ENCODE peak calls at places on chromosome 20, in eight cellular contexts. V is CD8-positive, alpha-beta T cell; F is psoas muscle; J is uterus; B is fibroblast of lung; U is upper lobe of left lung; A is body of pancreas; W is Panc1. X is an unnamed sample.

GRCh38 chr20:17624551-17625245 is 54.8 kb downstream of the DSTN start:
- DNase-seq in V (no peak), F (peak), J (peak), B (no peak), U (peak), A (peak), W (no peak), X (peak)

GRCh38 chr20:9286501-9286900 is 217.6 kb downstream of the PLCB4 start:
- DNase-seq in V (no peak), F (no peak), J (no peak), B (peak), U (no peak), A (no peak), W (no peak), X (no peak)

GRCh38 chr20:39574061-39574460 is 611.9 kb downstream of the DHX35 start:
- DNase-seq in V (no peak), F (no peak), J (no peak), B (no peak), U (no peak), A (peak), W (no peak), X (no peak)

GRCh38 chr20:60138263-60139127 is 180.3 kb downstream of the CDH26 start:
- DNase-seq in V (peak), F (peak), J (peak), B (peak), U (peak), A (peak), W (no peak), X (no peak)

GRCh38 chr20:43205699-43206098 is 16.0 kb upstream of the PTPRT start:
- DNase-seq in V (no peak), F (no peak), J (no peak), B (no peak), U (no peak), A (no peak), W (no peak), X (no peak)

GRCh38 chr20:47981242-47981641 is 196.0 kb upstream of the SULF2 start:
- DNase-seq in V (no peak), F (no peak), J (no peak), B (no peak), U (no peak), A (no peak), W (no peak), X (no peak)

GRCh38 chr20:25587536-25587935 is 2.2 kb upstream of the NINL start:
- DNase-seq in V (no peak), F (no peak), J (no peak), B (no peak), U (no peak), A (no peak), W (no peak), X (no peak)

GRCh38 chr20:63095718-63096654 is 89.2 kb upstream of the BHLHE23 start:
- DNase-seq in V (no peak), F (peak), J (peak), B (no peak), U (no peak), A (no peak), W (no peak), X (peak)

GRCh38 chr20:60238992-60239655 is 280.9 kb downstream of the CDH26 start:
- DNase-seq in V (no peak), F (no peak), J (no peak), B (peak), U (no peak), A (no peak), W (no peak), X (no peak)

GRCh38 chr20:19022791-19023448 is 189.5 kb upstream of the SLC24A3 start:
- DNase-seq in V (no peak), F (no peak), J (no peak), B (no peak), U (no peak), A (no peak), W (no peak), X (no peak)

GRCh38 chr20:3092611-3093379 is 8.3 kb upstream of the AVP start:
- DNase-seq in V (peak), F (no peak), J (no peak), B (peak), U (peak), A (no peak), W (no peak), X (no peak)

GRCh38 chr20:59629141-59630045 is 25.1 kb downstream of the PHACTR3 start:
- DNase-seq in V (no peak), F (no peak), J (no peak), B (no peak), U (no peak), A (no peak), W (no peak), X (no peak)

GRCh38 chr20:8689337-8689736 is 379.6 kb upstream of the PLCB4 start:
- DNase-seq in V (no peak), F (no peak), J (no peak), B (no peak), U (no peak), A (no peak), W (no peak), X (no peak)

GRCh38 chr20:31496761-31497295 is 17.4 kb upstream of the HM13 start:
- DNase-seq in V (no peak), F (peak), J (peak), B (no peak), U (no peak), A (peak), W (no peak), X (peak)

GRCh38 chr20:40494238-40494637 is 194.8 kb downstream of the MAFB start:
- DNase-seq in V (no peak), F (no peak), J (no peak), B (no peak), U (no peak), A (peak), W (no peak), X (peak)

GRCh38 chr20:17495826-17496225 is 35.4 kb downstream of the BFSP1 start:
- DNase-seq in V (peak), F (no peak), J (no peak), B (no peak), U (no peak), A (no peak), W (no peak), X (peak)

GRCh38 chr20:15200139-15200538 is 862.7 kb upstream of the FLRT3 start:
- DNase-seq in V (no peak), F (no peak), J (no peak), B (no peak), U (no peak), A (no peak), W (no peak), X (no peak)

GRCh38 chr20:59253779-59254319 is 46.6 kb upstream of the EDN3 start:
- DNase-seq in V (peak), F (no peak), J (no peak), B (no peak), U (no peak), A (no peak), W (no peak), X (no peak)

GRCh38 chr20:19552144-19552895 is 205.7 kb upstream of the RIN2 start:
- DNase-seq in V (no peak), F (no peak), J (peak), B (peak), U (no peak), A (peak), W (no peak), X (no peak)

GRCh38 chr20:1648101-1648500 is 9.5 kb downstream of the SIRPG start:
- DNase-seq in V (no peak), F (no peak), J (no peak), B (no peak), U (no peak), A (no peak), W (no peak), X (no peak)

GRCh38 chr20:49560646-49561045 is 7.3 kb downstream of the PTGIS start:
- DNase-seq in V (no peak), F (no peak), J (peak), B (no peak), U (no peak), A (no peak), W (no peak), X (peak)

GRCh38 chr20:62025832-62026563 is 39.7 kb downstream of the TAF4 start:
- DNase-seq in V (no peak), F (peak), J (peak), B (peak), U (no peak), A (peak), W (no peak), X (no peak)

GRCh38 chr20:400121-400450 is 8.0 kb upstream of the RBCK1 start:
- DNase-seq in V (no peak), F (no peak), J (no peak), B (no peak), U (no peak), A (no peak), W (no peak), X (no peak)

GRCh38 chr20:43384321-43384940 is 73.3 kb upstream of the SRSF6 start:
- DNase-seq in V (no peak), F (no peak), J (no peak), B (no peak), U (no peak), A (no peak), W (no peak), X (no peak)

GRCh38 chr20:2984956-2985661 is 58.3 kb upstream of the GNRH2 start:
- DNase-seq in V (no peak), F (no peak), J (no peak), B (peak), U (no peak), A (no peak), W (no peak), X (no peak)

GRCh38 chr20:15342987-15343639 is 1005.7 kb upstream of the FLRT3 start:
- DNase-seq in V (no peak), F (peak), J (no peak), B (peak), U (no peak), A (peak), W (no peak), X (no peak)

GRCh38 chr20:4780245-4780644 is 58.5 kb downstream of the PRND start:
- DNase-seq in V (no peak), F (no peak), J (no peak), B (no peak), U (no peak), A (no peak), W (no peak), X (no peak)

GRCh38 chr20:41570552-41570951 is 47.6 kb downstream of the CHD6 start:
- DNase-seq in V (no peak), F (no peak), J (no peak), B (peak), U (no peak), A (no peak), W (no peak), X (no peak)

GRCh38 chr20:12882832-12883506 is 125.8 kb upstream of the SPTLC3 start:
- DNase-seq in V (no peak), F (no peak), J (no peak), B (peak), U (no peak), A (no peak), W (no peak), X (no peak)

GRCh38 chr20:2521369-2522305 is 12.9 kb upstream of the ZNF343 start:
- DNase-seq in V (peak), F (no peak), J (no peak), B (peak), U (no peak), A (peak), W (no peak), X (no peak)

GRCh38 chr20:46894579-46894958 is at the start of gene EYA2:
- DNase-seq in V (no peak), F (peak), J (no peak), B (peak), U (peak), A (no peak), W (no peak), X (no peak)

GRCh38 chr20:46582648-46583047 is 32.2 kb upstream of the OCSTAMP start:
- DNase-seq in V (no peak), F (no peak), J (no peak), B (no peak), U (no peak), A (no peak), W (no peak), X (no peak)

GRCh38 chr20:47328841-47329448 is 27.6 kb downstream of the ZMYND8 start:
- DNase-seq in V (no peak), F (peak), J (peak), B (no peak), U (no peak), A (peak), W (no peak), X (no peak)

GRCh38 chr20:48026981-48027592 is 241.8 kb upstream of the SULF2 start:
- DNase-seq in V (no peak), F (no peak), J (no peak), B (peak), U (no peak), A (no peak), W (no peak), X (peak)

GRCh38 chr20:3431109-3431508 is 23.6 kb upstream of the DNAAF9 start:
- DNase-seq in V (no peak), F (no peak), J (no peak), B (peak), U (no peak), A (no peak), W (no peak), X (no peak)

GRCh38 chr20:38217791-38218565 is 42.6 kb downstream of the KIAA1755 start:
- DNase-seq in V (no peak), F (no peak), J (peak), B (peak), U (no peak), A (peak), W (no peak), X (peak)

GRCh38 chr20:35833271-35833670 is 61.5 kb downstream of the PHF20 start:
- DNase-seq in V (no peak), F (no peak), J (no peak), B (no peak), U (no peak), A (no peak), W (no peak), X (no peak)

GRCh38 chr20:13412806-13413445 is 191.9 kb downstream of the ISM1 start:
- DNase-seq in V (no peak), F (no peak), J (no peak), B (peak), U (no peak), A (no peak), W (no peak), X (no peak)

DNA sequence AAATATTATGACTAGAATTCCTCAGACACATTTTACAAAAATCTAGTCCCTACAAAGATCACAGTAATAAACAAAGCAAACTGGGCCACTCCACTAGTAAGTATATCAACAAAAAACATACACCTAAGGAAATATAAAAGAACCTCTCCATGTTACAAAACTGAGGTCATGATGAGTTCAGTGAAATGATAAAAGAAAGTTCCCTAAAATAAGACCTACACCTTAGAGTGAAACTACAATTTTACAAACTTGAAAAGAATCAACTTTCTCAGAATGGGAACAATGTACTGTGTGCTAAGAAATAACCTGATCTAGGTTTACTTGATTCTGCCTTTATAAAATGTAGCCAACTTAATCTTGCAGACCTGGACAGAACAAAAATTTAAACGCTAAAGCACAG is 2.0 kb downstream of the RALGAPA2 start:
- DNase-seq in V (no peak), F (no peak), J (no peak), B (no peak), U (no peak), A (no peak), W (no peak), X (no peak)
- H3K4me3 ChIP-seq in V (peak), F (peak), J (no peak), B (no peak), U (peak), A (no peak), W (no peak), X (peak)

GRCh38 chr20:52382931-52383330 is 191.4 kb upstream of the ZFP64 start:
- DNase-seq in V (no peak), F (no peak), J (no peak), B (no peak), U (no peak), A (no peak), W (no peak), X (no peak)
- H3K27ac ChIP-seq in V (no peak), F (no peak), J (no peak), B (no peak), U (no peak), A (no peak), W (no peak), X (no peak)

DNA sequence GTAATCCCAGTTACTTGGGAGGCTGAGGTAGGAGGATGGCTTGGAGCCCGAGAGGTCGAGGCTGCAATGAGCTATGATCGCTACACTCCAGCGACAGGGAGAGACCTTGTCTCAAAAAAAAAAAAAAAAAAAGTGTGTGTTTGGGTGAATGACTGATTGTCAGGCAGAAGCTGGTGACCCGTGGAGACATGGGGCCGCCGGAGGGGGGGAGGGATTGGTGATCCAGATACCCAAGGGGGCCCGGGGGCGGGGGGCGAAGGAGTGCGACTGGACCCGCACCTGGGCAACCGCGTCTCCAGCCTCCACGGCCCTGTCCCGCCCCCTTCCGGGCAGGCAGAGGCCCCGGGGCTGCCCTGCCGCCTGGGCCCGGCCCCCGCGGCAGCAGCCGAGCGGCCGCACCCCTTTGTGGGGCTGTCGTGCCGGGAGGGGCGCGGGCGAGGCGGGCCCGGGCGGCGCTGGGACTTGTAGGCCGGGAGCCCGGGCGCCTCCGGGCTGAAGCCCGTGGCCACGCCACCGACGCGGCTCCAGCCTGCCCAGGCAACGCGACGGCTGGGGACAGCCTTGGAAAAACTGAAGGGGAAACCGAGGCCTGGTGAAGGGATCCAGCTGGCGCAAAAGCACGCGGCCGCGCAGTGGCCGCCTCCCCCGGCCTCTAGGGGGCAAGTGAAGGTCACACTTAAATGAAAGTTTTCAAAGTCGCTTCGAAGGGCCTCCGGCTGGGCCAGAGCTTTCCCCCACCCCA is 2.1 kb upstream of the RBM38 start:
- DNase-seq in V (peak), F (peak), J (peak), B (peak), U (peak), A (peak), W (no peak), X (peak)
- H3K4me3 ChIP-seq in V (peak), F (peak), J (peak), B (no peak), U (peak), A (no peak), W (peak), X (peak)

DNA sequence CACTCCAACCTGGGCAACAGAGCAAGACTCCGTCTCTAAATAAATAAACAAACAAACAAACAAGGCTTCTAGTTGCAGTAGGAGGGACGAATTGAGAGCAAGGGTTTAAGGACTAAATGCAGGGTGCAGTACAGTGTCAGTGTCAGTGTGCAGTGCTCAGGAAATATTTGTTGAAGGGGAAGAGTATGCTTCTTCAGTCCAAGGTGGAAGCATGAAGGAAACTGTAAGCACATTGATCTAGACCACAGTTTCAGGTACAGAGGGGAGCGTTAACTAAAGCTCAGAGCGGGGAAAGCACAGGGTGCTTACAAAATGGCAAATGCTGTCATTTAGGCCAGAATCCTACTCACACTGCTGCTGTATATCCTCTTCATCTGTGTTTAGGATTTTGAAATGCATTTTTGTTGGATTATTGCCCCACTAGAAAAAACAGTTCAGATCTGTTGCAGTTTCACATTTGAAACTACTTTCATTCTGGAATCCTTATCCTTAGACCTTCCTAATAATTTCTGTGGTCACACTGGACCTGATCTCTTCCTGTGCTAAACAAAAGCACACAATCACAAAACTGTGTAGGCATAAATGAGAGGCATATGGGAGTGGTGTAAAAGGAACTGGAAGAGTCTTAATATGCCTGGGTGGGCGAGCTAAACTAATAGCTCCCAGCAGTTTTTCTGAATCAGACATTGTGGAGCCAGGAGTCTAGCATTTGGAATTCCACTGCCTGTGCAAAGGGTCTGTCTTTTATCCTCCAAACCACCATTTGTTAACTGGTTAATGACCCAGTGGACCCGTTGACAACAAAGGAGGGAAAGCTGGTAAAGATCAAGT is 41.4 kb downstream of the CBFA2T2 start:
- DNase-seq in V (no peak), F (no peak), J (no peak), B (peak), U (no peak), A (no peak), W (no peak), X (no peak)
- H3K27ac ChIP-seq in V (no peak), F (no peak), J (peak), B (no peak), U (no peak), A (no peak), W (no peak), X (peak)

GRCh38 chr20:29314294-29314693 is 1943.2 kb upstream of the DEFB115 start:
- DNase-seq in V (no peak), F (no peak), J (no peak), B (no peak), U (no peak), A (no peak), W (no peak), X (no peak)

GRCh38 chr20:29313481-29313880 is 1944.0 kb upstream of the DEFB115 start:
- DNase-seq in V (no peak), F (peak), J (no peak), B (no peak), U (no peak), A (no peak), W (no peak), X (no peak)

GRCh38 chr20:29319725-29320124 is 1937.7 kb upstream of the DEFB115 start:
- DNase-seq in V (no peak), F (peak), J (no peak), B (no peak), U (peak), A (no peak), W (no peak), X (no peak)

GRCh38 chr20:29318871-29319461 is 1938.5 kb upstream of the DEFB115 start:
- DNase-seq in V (no peak), F (peak), J (no peak), B (no peak), U (peak), A (no peak), W (no peak), X (no peak)
- H3K4me3 ChIP-seq in V (no peak), F (no peak), J (no peak), B (no peak), U (no peak), A (no peak), W (no peak), X (no peak)

GRCh38 chr20:50578778-50579165 is 68.6 kb downstream of the PTPN1 start:
- DNase-seq in V (no peak), F (no peak), J (no peak), B (no peak), U (no peak), A (no peak), W (no peak), X (no peak)

GRCh38 chr20:50575869-50576720 is 65.9 kb downstream of the PTPN1 start:
- DNase-seq in V (peak), F (peak), J (peak), B (peak), U (peak), A (peak), W (no peak), X (peak)

GRCh38 chr20:50578061-50578777 is 68.0 kb downstream of the PTPN1 start:
- DNase-seq in V (no peak), F (no peak), J (no peak), B (no peak), U (no peak), A (no peak), W (no peak), X (no peak)

GRCh38 chr20:50579511-50579910 is 69.3 kb downstream of the PTPN1 start:
- DNase-seq in V (no peak), F (no peak), J (no peak), B (no peak), U (no peak), A (no peak), W (no peak), X (no peak)

GRCh38 chr20:50577175-50578018 is 67.2 kb downstream of the PTPN1 start:
- DNase-seq in V (no peak), F (peak), J (no peak), B (no peak), U (no peak), A (peak), W (no peak), X (no peak)
- H3K27ac ChIP-seq in V (no peak), F (peak), J (no peak), B (no peak), U (peak), A (peak), W (peak), X (no peak)

X was measured in coronary artery.